ENCODE peak calls at places on chromosome 13, in seven cellular contexts. M, Y, S, K, Z, A and W are unnamed samples. For H3K9me3, the result is how much of the 10 kb centered on the place peaks cover.

GRCh38 chr13:53138369-53139036 is 109.9 kb downstream of the OLFM4 start:
- DNase-seq in M (peak), Y (no peak), S (no peak), K (peak), Z (no peak), A (no peak), W (no peak)

GRCh38 chr13:28584873-28585317 is 74.0 kb upstream of the POMP start:
- DNase-seq in M (no peak), Y (no peak), S (no peak), K (peak), Z (no peak), A (no peak), W (no peak)

GRCh38 chr13:97119899-97120745 is 102.0 kb upstream of the MBNL2 start:
- DNase-seq in M (no peak), Y (no peak), S (no peak), K (no peak), Z (no peak), A (no peak), W (no peak)

GRCh38 chr13:28601581-28601980 is 57.3 kb upstream of the POMP start:
- DNase-seq in M (no peak), Y (no peak), S (no peak), K (no peak), Z (no peak), A (no peak), W (no peak)

GRCh38 chr13:102197193-102197592 is 204.7 kb downstream of the FGF14 start:
- DNase-seq in M (no peak), Y (no peak), S (no peak), K (peak), Z (no peak), A (no peak), W (no peak)

GRCh38 chr13:112657850-112658445 is 31.9 kb upstream of the ATP11A start:
- DNase-seq in M (no peak), Y (no peak), S (no peak), K (peak), Z (no peak), A (no peak), W (no peak)

GRCh38 chr13:38024431-38024830 is 154.9 kb upstream of the TRPC4 start:
- DNase-seq in M (no peak), Y (no peak), S (no peak), K (no peak), Z (no peak), A (no peak), W (no peak)

GRCh38 chr13:72839831-72840426 is 58.0 kb downstream of the PIBF1 start:
- DNase-seq in M (no peak), Y (peak), S (no peak), K (peak), Z (no peak), A (peak), W (no peak)

GRCh38 chr13:49082653-49083536 is 107.2 kb downstream of the FNDC3A start:
- DNase-seq in M (no peak), Y (no peak), S (no peak), K (peak), Z (no peak), A (no peak), W (no peak)

GRCh38 chr13:74301200-74302063 is 167.2 kb upstream of the KLF12 start:
- DNase-seq in M (no peak), Y (no peak), S (no peak), K (peak), Z (no peak), A (no peak), W (no peak)

GRCh38 chr13:43388282-43389034 is 365.1 kb downstream of the DNAJC15 start:
- DNase-seq in M (no peak), Y (no peak), S (no peak), K (no peak), Z (no peak), A (no peak), W (no peak)

GRCh38 chr13:24127116-24127631 is 33.3 kb upstream of the SPATA13 start:
- DNase-seq in M (no peak), Y (no peak), S (peak), K (no peak), Z (no peak), A (peak), W (no peak)

GRCh38 chr13:68368922-68369321 is 1138.8 kb upstream of the PCDH9 start:
- DNase-seq in M (no peak), Y (no peak), S (no peak), K (no peak), Z (no peak), A (no peak), W (no peak)

GRCh38 chr13:51942189-51942588 is 69.1 kb downstream of the ATP7B start:
- DNase-seq in M (no peak), Y (no peak), S (no peak), K (no peak), Z (no peak), A (peak), W (no peak)

GRCh38 chr13:64371461-64371860 is 2858.7 kb downstream of the PCDH9 start:
- DNase-seq in M (no peak), Y (no peak), S (no peak), K (no peak), Z (no peak), A (no peak), W (no peak)

GRCh38 chr13:35687336-35687735 is 210.8 kb upstream of the MAB21L1 start:
- DNase-seq in M (no peak), Y (no peak), S (no peak), K (no peak), Z (no peak), A (no peak), W (no peak)

GRCh38 chr13:98909016-98909415 is 68.8 kb downstream of the DOCK9 start:
- DNase-seq in M (no peak), Y (no peak), S (no peak), K (no peak), Z (no peak), A (no peak), W (no peak)

GRCh38 chr13:94233401-94233800 is 246.1 kb downstream of the DCT start:
- DNase-seq in M (no peak), Y (no peak), S (no peak), K (peak), Z (no peak), A (no peak), W (no peak)

GRCh38 chr13:101150998-101151397 is 265.3 kb downstream of the NALCN start:
- DNase-seq in M (no peak), Y (no peak), S (no peak), K (peak), Z (no peak), A (no peak), W (no peak)
- H3K4me3 ChIP-seq in M (no peak), Y (no peak), S (no peak), K (no peak), Z (no peak), A (no peak), W (no peak)

GRCh38 chr13:70732611-70733010 is 624.4 kb upstream of the KLHL1 start:
- DNase-seq in M (no peak), Y (no peak), S (no peak), K (no peak), Z (no peak), A (no peak), W (no peak)

GRCh38 chr13:70723732-70724131 is 615.5 kb upstream of the KLHL1 start:
- DNase-seq in M (no peak), Y (no peak), S (no peak), K (peak), Z (no peak), A (no peak), W (no peak)

DNA sequence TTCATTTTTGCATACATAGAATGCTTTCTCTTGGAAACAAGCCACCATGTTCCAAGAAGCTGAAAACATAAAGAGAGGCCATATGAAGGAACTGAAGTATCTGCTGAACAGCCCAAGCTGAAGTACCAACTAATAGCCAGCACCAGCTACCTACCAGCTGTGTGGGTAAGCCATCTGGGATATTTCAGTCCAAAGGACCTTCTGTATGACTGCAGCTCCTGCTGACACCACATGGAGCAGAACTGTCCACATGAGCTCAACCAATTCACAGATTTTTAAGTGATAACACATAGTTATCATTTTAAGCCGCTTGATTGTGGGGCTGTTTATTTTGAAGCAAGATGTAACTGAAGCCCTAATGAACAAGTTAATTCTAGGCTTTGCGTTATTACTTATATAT is 621.1 kb upstream of the KLHL1 start:
- DNase-seq in M (no peak), Y (no peak), S (no peak), K (no peak), Z (no peak), A (no peak), W (no peak)
- TF ChIP-seq CTCF in M (no peak), Y (no peak), S (no peak), K (no peak), Z (no peak), A (no peak), W (no peak)

DNA sequence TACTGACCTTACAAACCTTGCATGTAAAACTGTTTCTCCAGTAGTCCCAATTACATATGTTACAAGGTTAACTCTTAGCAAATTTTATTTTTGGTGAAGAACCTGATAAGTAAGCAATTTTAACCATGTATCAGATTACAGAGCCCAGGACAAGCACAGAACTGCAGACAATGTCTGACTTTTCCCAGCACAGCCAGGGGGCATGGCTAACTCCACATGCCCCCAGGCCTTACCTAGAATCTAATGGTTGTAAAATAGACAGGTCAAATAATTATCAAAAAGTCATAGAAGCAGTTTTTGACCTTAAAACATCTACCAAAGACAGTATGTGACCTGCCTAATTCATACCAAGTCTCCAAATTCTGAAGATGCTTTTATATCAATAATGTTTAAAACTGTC is 364.1 kb downstream of the FOXO1 start:
- DNase-seq in M (no peak), Y (no peak), S (no peak), K (no peak), Z (no peak), A (no peak), W (no peak)
- H3K9me3 ChIP-seq in M (under half), Y (under half), S (under half), K (under half), Z (under half), A (under half), W (under half)

GRCh38 chr13:25377244-25377962 is 5.6 kb downstream of the ATP8A2 start:
- DNase-seq in M (no peak), Y (no peak), S (no peak), K (no peak), Z (no peak), A (no peak), W (no peak)

GRCh38 chr13:25375727-25376358 is 4.1 kb downstream of the ATP8A2 start:
- DNase-seq in M (no peak), Y (no peak), S (no peak), K (peak), Z (no peak), A (no peak), W (no peak)

GRCh38 chr13:25371608-25372274 is at the start of gene ATP8A2:
- DNase-seq in M (no peak), Y (no peak), S (no peak), K (no peak), Z (no peak), A (no peak), W (no peak)

GRCh38 chr13:25371158-25371557 is 616 bp upstream of the ATP8A2 start:
- DNase-seq in M (no peak), Y (no peak), S (no peak), K (no peak), Z (no peak), A (no peak), W (no peak)

GRCh38 chr13:25372275-25373081 is 704 bp downstream of the ATP8A2 start:
- DNase-seq in M (no peak), Y (no peak), S (no peak), K (no peak), Z (no peak), A (no peak), W (no peak)
- H3K4me3 ChIP-seq in M (peak), Y (no peak), S (no peak), K (no peak), Z (no peak), A (peak), W (peak)